ENCODE peak calls at places on chromosomes 7 and 10, in six cellular contexts. M is small intestine, E is left ventricle myocardium inferior, R is PC-3, P is uterus, X is heart left ventricle. H is an unnamed sample.

GRCh38 chr7:138460649-138461607 is 869 bp downstream of the TRIM24 start:
- DNase-seq in M (peak), E (peak), R (peak), P (peak), X (peak), H (no peak)

GRCh38 chr7:135929249-135929648 is 47.9 kb downstream of the MTPN start:
- DNase-seq in M (no peak), E (no peak), R (no peak), P (no peak), X (no peak), H (no peak)

GRCh38 chr7:1151653-1152425 is 8.2 kb downstream of the ZFAND2A start:
- DNase-seq in M (no peak), E (no peak), R (no peak), P (no peak), X (peak), H (no peak)

GRCh38 chr7:27210441-27211083 is 10.7 kb upstream of the HOXA13 start:
- DNase-seq in M (peak), E (no peak), R (peak), P (peak), X (no peak), H (no peak)

GRCh38 chr7:50317221-50317678 is 12.7 kb downstream of the IKZF1 start:
- DNase-seq in M (peak), E (no peak), R (no peak), P (no peak), X (no peak), H (no peak)

GRCh38 chr10:93815304-93816091 is 57.8 kb downstream of the LGI1 start:
- DNase-seq in M (no peak), E (no peak), R (peak), P (no peak), X (no peak), H (no peak)

GRCh38 chr10:49050338-49050737 is 65.0 kb downstream of the VSTM4 start:
- DNase-seq in M (no peak), E (no peak), R (no peak), P (no peak), X (no peak), H (no peak)

GRCh38 chr7:148079681-148080080 is 510.9 kb upstream of the C7orf33 start:
- DNase-seq in M (no peak), E (no peak), R (no peak), P (no peak), X (no peak), H (no peak)

GRCh38 chr10:6607778-6608177 is 27.7 kb upstream of the PRKCQ start:
- DNase-seq in M (no peak), E (no peak), R (no peak), P (no peak), X (no peak), H (no peak)

GRCh38 chr7:127594490-127594889 is 954 bp downstream of the FSCN3 start:
- DNase-seq in M (peak), E (no peak), R (no peak), P (no peak), X (no peak), H (no peak)

GRCh38 chr10:43857206-43857952 is 208.7 kb upstream of the ZNF32 start:
- DNase-seq in M (no peak), E (no peak), R (peak), P (no peak), X (no peak), H (no peak)

GRCh38 chr10:7397049-7397448 is 13.8 kb downstream of the SFMBT2 start:
- DNase-seq in M (no peak), E (no peak), R (no peak), P (no peak), X (no peak), H (no peak)

GRCh38 chr10:12590682-12591642 is 241.6 kb downstream of the CAMK1D start:
- DNase-seq in M (no peak), E (no peak), R (no peak), P (no peak), X (no peak), H (no peak)

GRCh38 chr10:8050561-8051108 is 3.9 kb upstream of the GATA3 start:
- DNase-seq in M (peak), E (no peak), R (peak), P (no peak), X (no peak), H (no peak)

GRCh38 chr7:127650842-127651555 is 995 bp upstream of the SND1 start:
- DNase-seq in M (no peak), E (no peak), R (no peak), P (no peak), X (no peak), H (no peak)

GRCh38 chr10:33863347-33863746 is 528.9 kb upstream of the NRP1 start:
- DNase-seq in M (no peak), E (no peak), R (no peak), P (no peak), X (no peak), H (no peak)

GRCh38 chr10:118823256-118823907 is 68.6 kb upstream of the CACUL1 start:
- DNase-seq in M (no peak), E (no peak), R (no peak), P (no peak), X (no peak), H (no peak)

GRCh38 chr7:12322287-12322902 is 81.3 kb downstream of the VWDE start:
- DNase-seq in M (peak), E (no peak), R (peak), P (no peak), X (no peak), H (no peak)

GRCh38 chr10:6234371-6234770 is 31.6 kb downstream of the PFKFB3 start:
- DNase-seq in M (no peak), E (no peak), R (no peak), P (no peak), X (no peak), H (no peak)

GRCh38 chr7:66110861-66111260 is 3.8 kb upstream of the CRCP start:
- DNase-seq in M (no peak), E (no peak), R (peak), P (no peak), X (no peak), H (peak)

GRCh38 chr7:117143066-117143465 is 179.8 kb downstream of the WNT2 start:
- DNase-seq in M (no peak), E (no peak), R (no peak), P (no peak), X (no peak), H (no peak)

GRCh38 chr7:117137868-117138267 is 184.6 kb downstream of the ST7 start:
- DNase-seq in M (no peak), E (no peak), R (peak), P (no peak), X (no peak), H (no peak)

GRCh38 chr7:117138943-117139690 is 183.7 kb downstream of the WNT2 start:
- DNase-seq in M (no peak), E (no peak), R (no peak), P (no peak), X (no peak), H (no peak)

GRCh38 chr7:117138474-117138873 is 184.4 kb downstream of the WNT2 start:
- DNase-seq in M (no peak), E (no peak), R (no peak), P (no peak), X (no peak), H (no peak)

DNA sequence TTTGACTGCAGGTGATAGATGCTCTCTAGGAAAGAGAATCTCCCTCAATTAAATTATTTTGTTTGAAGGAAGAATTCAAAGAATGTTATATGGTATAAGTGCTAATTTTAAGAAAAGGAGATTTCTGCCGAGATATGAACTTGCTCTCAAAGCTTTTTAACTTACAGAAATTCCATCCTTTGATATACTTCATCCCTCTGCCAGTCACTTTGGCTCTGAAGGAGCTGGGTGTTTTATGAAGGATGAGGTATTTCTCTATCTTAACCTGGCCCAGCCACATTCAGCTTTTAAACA is 183.2 kb downstream of the WNT2 start:
- DNase-seq in M (no peak), E (no peak), R (no peak), P (no peak), X (no peak), H (no peak)
- H3K27ac ChIP-seq in M (no peak), E (peak), R (no peak), P (no peak), X (no peak), H (no peak)

GRCh38 chr7:70857793-70858545 is 274.0 kb upstream of the GALNT17 start:
- DNase-seq in M (no peak), E (no peak), R (no peak), P (no peak), X (no peak), H (no peak)

GRCh38 chr7:70855373-70855772 is 276.6 kb upstream of the GALNT17 start:
- DNase-seq in M (no peak), E (no peak), R (no peak), P (no peak), X (no peak), H (no peak)

GRCh38 chr7:70856889-70857511 is 274.9 kb upstream of the GALNT17 start:
- DNase-seq in M (peak), E (peak), R (peak), P (peak), X (peak), H (peak)
- H3K27ac ChIP-seq in M (no peak), E (no peak), R (no peak), P (no peak), X (no peak), H (no peak)

GRCh38 chr10:114521250-114521649 is 116.9 kb upstream of the AFAP1L2 start:
- DNase-seq in M (no peak), E (no peak), R (no peak), P (no peak), X (no peak), H (no peak)

GRCh38 chr10:114518401-114519305 is 114.4 kb upstream of the AFAP1L2 start:
- DNase-seq in M (no peak), E (no peak), R (peak), P (no peak), X (no peak), H (peak)

GRCh38 chr10:114519306-114519669 is 115.0 kb upstream of the AFAP1L2 start:
- DNase-seq in M (peak), E (no peak), R (peak), P (no peak), X (no peak), H (peak)

GRCh38 chr10:114519756-114520288 is 115.5 kb upstream of the AFAP1L2 start:
- DNase-seq in M (peak), E (no peak), R (peak), P (no peak), X (no peak), H (peak)

DNA sequence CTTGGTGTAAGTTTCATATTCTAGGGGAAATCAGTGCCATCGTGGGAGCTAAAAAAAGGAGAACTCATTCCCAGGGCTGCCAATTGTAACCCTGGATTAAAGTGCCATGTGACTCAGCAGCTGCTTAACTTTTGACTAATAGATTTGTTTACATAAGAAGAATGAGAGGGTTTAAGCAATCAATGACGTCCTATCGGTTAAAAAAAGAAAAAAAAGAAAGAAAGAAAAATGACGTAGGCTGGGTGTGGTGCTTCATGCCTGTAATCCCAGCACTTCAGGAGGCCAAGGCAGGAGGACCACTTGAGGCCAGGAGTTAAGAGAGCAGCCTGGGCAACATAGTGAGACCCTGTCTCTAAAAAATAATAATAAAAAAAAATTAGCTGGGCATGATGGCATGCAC is 116.2 kb upstream of the AFAP1L2 start:
- DNase-seq in M (peak), E (no peak), R (peak), P (no peak), X (no peak), H (peak)
- H3K27ac ChIP-seq in M (peak), E (peak), R (peak), P (no peak), X (peak), H (peak)

GRCh38 chr7:98107313-98107691 is 640 bp downstream of the LMTK2 start:
- DNase-seq in M (no peak), E (no peak), R (peak), P (no peak), X (no peak), H (no peak)
- H3K27ac ChIP-seq in M (peak), E (peak), R (peak), P (peak), X (peak), H (peak)

GRCh38 chr10:104231784-104232612 is at the start of gene CFAP43:
- DNase-seq in M (peak), E (peak), R (peak), P (peak), X (peak), H (peak)
- H3K27ac ChIP-seq in M (peak), E (no peak), R (no peak), P (no peak), X (no peak), H (no peak)

GRCh38 chr7:43763183-43763582 is 4.7 kb downstream of the BLVRA start:
- DNase-seq in M (no peak), E (no peak), R (no peak), P (no peak), X (no peak), H (no peak)

GRCh38 chr7:43758861-43759683 is 592 bp downstream of the BLVRA start:
- DNase-seq in M (peak), E (no peak), R (peak), P (peak), X (peak), H (no peak)

GRCh38 chr7:43761382-43761781 is 2.9 kb downstream of the BLVRA start:
- DNase-seq in M (no peak), E (no peak), R (no peak), P (no peak), X (no peak), H (no peak)

GRCh38 chr7:43764039-43764789 is 5.7 kb downstream of the BLVRA start:
- DNase-seq in M (no peak), E (peak), R (peak), P (peak), X (no peak), H (no peak)

GRCh38 chr7:43761919-43762318 is 3.4 kb downstream of the BLVRA start:
- DNase-seq in M (no peak), E (no peak), R (peak), P (no peak), X (no peak), H (no peak)
- H3K27ac ChIP-seq in M (no peak), E (no peak), R (no peak), P (no peak), X (no peak), H (peak)

DNA sequence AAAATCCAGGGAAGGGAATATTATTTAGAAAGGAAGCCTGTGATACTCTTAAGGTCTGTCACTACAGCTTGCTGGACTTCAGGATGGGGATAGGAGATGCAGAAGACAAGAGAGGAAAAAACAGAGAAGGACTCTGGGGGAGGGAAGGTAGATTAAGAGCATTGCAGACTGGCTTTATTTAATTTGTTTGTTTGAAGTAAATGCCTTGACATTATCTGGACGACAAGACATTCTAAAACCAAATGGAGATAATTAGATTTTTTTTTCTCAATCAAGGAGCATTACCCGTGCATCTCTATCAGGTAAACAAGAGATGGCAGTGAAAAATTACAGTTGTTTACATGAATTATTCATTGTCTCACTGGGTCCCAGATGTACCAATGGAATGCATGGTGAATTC is 24.3 kb downstream of the ACTA2 start:
- DNase-seq in M (no peak), E (no peak), R (no peak), P (no peak), X (no peak), H (no peak)
- H3K27ac ChIP-seq in M (no peak), E (peak), R (no peak), P (peak), X (no peak), H (no peak)

DNA sequence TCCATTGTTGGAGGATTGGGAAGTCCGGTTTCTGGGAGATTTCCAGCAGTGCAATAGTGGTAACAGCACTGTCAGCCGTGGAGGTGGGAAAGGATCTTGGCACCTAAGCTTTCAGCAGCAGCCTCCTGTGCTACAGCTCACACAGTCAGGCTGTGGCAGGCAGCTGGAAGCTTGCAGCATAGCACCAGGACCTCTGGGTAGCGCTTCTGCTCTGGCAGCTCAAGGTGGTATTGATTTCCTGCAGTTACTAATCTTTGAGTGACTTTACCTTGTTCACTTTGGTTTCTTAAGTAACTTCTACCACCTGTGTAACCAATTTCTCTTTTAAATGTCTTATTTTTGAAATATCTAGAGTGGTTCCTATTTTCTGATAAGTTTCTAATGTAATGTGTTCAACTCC is 130.5 kb downstream of the LHFPL3 start:
- DNase-seq in M (no peak), E (no peak), R (no peak), P (no peak), X (no peak), H (no peak)
- H3K27ac ChIP-seq in M (no peak), E (no peak), R (no peak), P (no peak), X (no peak), H (no peak)

DNA sequence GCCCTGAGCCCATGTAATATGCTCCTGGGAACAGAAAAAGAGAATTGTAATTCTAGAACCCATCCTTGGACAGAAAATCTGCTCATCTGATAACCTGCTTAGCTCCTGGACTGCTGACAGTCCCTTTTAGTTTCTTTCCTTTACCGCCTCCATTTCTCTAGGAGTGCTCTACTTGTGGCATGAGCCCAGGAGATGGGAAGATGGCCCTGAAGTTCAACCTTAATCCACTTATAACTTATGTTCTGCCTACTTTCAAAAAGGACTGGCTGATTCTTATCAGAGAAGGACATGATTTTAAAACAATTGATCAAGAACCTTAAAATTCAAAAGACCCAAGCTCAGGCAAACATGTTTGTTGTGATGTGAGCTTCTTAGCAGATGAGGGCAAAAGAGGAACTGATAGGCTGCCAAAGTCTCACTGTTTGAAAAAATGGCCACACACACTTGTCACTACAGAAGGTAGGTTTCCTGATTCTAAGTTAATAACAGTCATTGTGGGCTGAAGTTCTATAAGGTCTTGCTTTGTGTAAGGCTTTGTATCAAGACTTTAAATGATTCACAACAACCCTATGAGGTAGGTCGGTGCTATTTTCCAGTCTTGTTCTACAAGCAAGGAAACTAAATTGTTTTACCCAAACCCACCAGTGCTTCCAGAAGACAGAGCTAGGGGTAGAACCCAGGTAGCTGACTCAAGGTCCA is 94.3 kb upstream of the AFAP1L2 start:
- DNase-seq in M (no peak), E (no peak), R (no peak), P (no peak), X (no peak), H (no peak)
- H3K27ac ChIP-seq in M (peak), E (peak), R (no peak), P (no peak), X (no peak), H (peak)